ENCODE peak calls at places on chromosomes 13 and 19, in ten cellular contexts. One of them, this sample, is unnamed.

GRCh38 chr13:109939105-109939504 is 152.7 kb upstream of the IRS2 start:
- DNase-seq in right lobe of liver: no peak
- DNase-seq in cardiac muscle cell: no peak
- DNase-seq in kidney epithelial cell: no peak
- DNase-seq in CD8-positive, alpha-beta memory T cell: no peak
- DNase-seq in right atrium auricular region: no peak
- DNase-seq in neural progenitor cell: no peak
- DNase-seq in HepG2: no peak
- DNase-seq in Peyer's patch: no peak
- DNase-seq in astrocyte of the spinal cord: no peak
- DNase-seq in this sample: no peak

GRCh38 chr13:84864341-84864740 is 934.9 kb downstream of the SLITRK6 start:
- DNase-seq in right lobe of liver: no peak
- DNase-seq in cardiac muscle cell: no peak
- DNase-seq in kidney epithelial cell: no peak
- DNase-seq in CD8-positive, alpha-beta memory T cell: no peak
- DNase-seq in right atrium auricular region: no peak
- DNase-seq in neural progenitor cell: no peak
- DNase-seq in HepG2: no peak
- DNase-seq in Peyer's patch: no peak
- DNase-seq in astrocyte of the spinal cord: no peak
- DNase-seq in this sample: no peak

GRCh38 chr13:113734826-113735125 is 24.2 kb upstream of the TMEM255B start:
- DNase-seq in right lobe of liver: no peak
- DNase-seq in cardiac muscle cell: no peak
- DNase-seq in kidney epithelial cell: no peak
- DNase-seq in CD8-positive, alpha-beta memory T cell: no peak
- DNase-seq in right atrium auricular region: no peak
- DNase-seq in neural progenitor cell: no peak
- DNase-seq in HepG2: no peak
- DNase-seq in Peyer's patch: no peak
- DNase-seq in astrocyte of the spinal cord: no peak
- DNase-seq in this sample: no peak

GRCh38 chr13:50127017-50127725 is 111.9 kb downstream of the KCNRG start:
- DNase-seq in right lobe of liver: peak; percentile 68
- DNase-seq in cardiac muscle cell: peak; percentile 76
- DNase-seq in kidney epithelial cell: no peak
- DNase-seq in CD8-positive, alpha-beta memory T cell: peak; percentile 50
- DNase-seq in right atrium auricular region: no peak
- DNase-seq in neural progenitor cell: peak; percentile 75
- DNase-seq in HepG2: no peak
- DNase-seq in Peyer's patch: peak; percentile 65
- DNase-seq in astrocyte of the spinal cord: peak; percentile 56
- DNase-seq in this sample: peak; percentile 88

GRCh38 chr19:46904114-46905060 is 43.6 kb downstream of the ARHGAP35 start:
- DNase-seq in right lobe of liver: no peak
- DNase-seq in cardiac muscle cell: peak; percentile 90
- DNase-seq in kidney epithelial cell: no peak
- DNase-seq in CD8-positive, alpha-beta memory T cell: no peak
- DNase-seq in right atrium auricular region: peak; percentile 63
- DNase-seq in neural progenitor cell: no peak
- DNase-seq in HepG2: no peak
- DNase-seq in Peyer's patch: no peak
- DNase-seq in astrocyte of the spinal cord: peak; percentile 58
- DNase-seq in this sample: peak; percentile 89

GRCh38 chr13:50353651-50354415 is 338.6 kb downstream of the KCNRG start:
- DNase-seq in right lobe of liver: no peak
- DNase-seq in cardiac muscle cell: peak; percentile 14
- DNase-seq in kidney epithelial cell: no peak
- DNase-seq in CD8-positive, alpha-beta memory T cell: no peak
- DNase-seq in right atrium auricular region: no peak
- DNase-seq in neural progenitor cell: no peak
- DNase-seq in HepG2: no peak
- DNase-seq in Peyer's patch: no peak
- DNase-seq in astrocyte of the spinal cord: peak; percentile 75
- DNase-seq in this sample: peak; percentile 85

GRCh38 chr19:1047696-1048147 is 7.8 kb downstream of the ABCA7 start:
- DNase-seq in right lobe of liver: no peak
- DNase-seq in cardiac muscle cell: no peak
- DNase-seq in kidney epithelial cell: no peak
- DNase-seq in CD8-positive, alpha-beta memory T cell: no peak
- DNase-seq in right atrium auricular region: no peak
- DNase-seq in neural progenitor cell: no peak
- DNase-seq in HepG2: no peak
- DNase-seq in Peyer's patch: no peak
- DNase-seq in astrocyte of the spinal cord: no peak
- DNase-seq in this sample: no peak

GRCh38 chr19:4518345-4519171 is at the start of gene PLIN4:
- DNase-seq in right lobe of liver: peak; percentile 95
- DNase-seq in cardiac muscle cell: peak; percentile 94
- DNase-seq in kidney epithelial cell: no peak
- DNase-seq in CD8-positive, alpha-beta memory T cell: no peak
- DNase-seq in right atrium auricular region: peak; percentile 73
- DNase-seq in neural progenitor cell: no peak
- DNase-seq in HepG2: peak; percentile 66
- DNase-seq in Peyer's patch: no peak
- DNase-seq in astrocyte of the spinal cord: no peak
- DNase-seq in this sample: no peak

GRCh38 chr19:52658595-52658994 is 20.4 kb upstream of the ZNF83 start:
- DNase-seq in right lobe of liver: no peak
- DNase-seq in cardiac muscle cell: no peak
- DNase-seq in kidney epithelial cell: no peak
- DNase-seq in CD8-positive, alpha-beta memory T cell: no peak
- DNase-seq in right atrium auricular region: no peak
- DNase-seq in neural progenitor cell: no peak
- DNase-seq in HepG2: peak; percentile 56
- DNase-seq in Peyer's patch: no peak
- DNase-seq in astrocyte of the spinal cord: no peak
- DNase-seq in this sample: no peak

DNA sequence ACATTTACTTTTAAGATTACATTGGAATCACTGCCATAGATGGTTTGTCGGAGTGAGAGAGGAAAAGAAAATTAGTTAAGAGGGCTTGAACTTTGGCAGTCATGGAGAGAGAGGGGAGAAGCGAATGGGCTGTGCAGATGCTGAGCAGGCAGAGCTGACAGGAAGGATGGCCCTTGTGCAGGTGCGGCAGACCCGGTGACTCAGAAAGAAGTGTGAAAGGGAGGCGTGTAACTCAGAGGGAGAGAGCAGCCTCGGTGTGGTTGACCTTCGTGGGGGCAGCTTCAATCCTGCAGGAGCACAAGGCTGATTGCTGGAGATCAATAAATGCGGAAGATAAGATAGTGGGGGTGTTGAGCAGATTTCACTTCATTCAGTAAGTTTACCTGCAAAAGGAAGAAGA is 76.9 kb downstream of the TNFSF13B start:
- DNase-seq in right lobe of liver: no peak
- DNase-seq in cardiac muscle cell: no peak
- DNase-seq in kidney epithelial cell: no peak
- DNase-seq in CD8-positive, alpha-beta memory T cell: no peak
- DNase-seq in right atrium auricular region: no peak
- DNase-seq in neural progenitor cell: no peak
- DNase-seq in HepG2: no peak
- DNase-seq in Peyer's patch: no peak
- DNase-seq in astrocyte of the spinal cord: no peak
- DNase-seq in this sample: no peak
- H3K4me3 ChIP-seq in right lobe of liver: no peak overlapping the region
- H3K4me3 ChIP-seq in cardiac muscle cell: no peak overlapping the region
- H3K4me3 ChIP-seq in kidney epithelial cell: no peak overlapping the region
- H3K4me3 ChIP-seq in CD8-positive, alpha-beta memory T cell: no peak overlapping the region
- H3K4me3 ChIP-seq in right atrium auricular region: no peak overlapping the region
- H3K4me3 ChIP-seq in neural progenitor cell: no peak overlapping the region
- H3K4me3 ChIP-seq in HepG2: no peak overlapping the region
- H3K4me3 ChIP-seq in Peyer's patch: no peak overlapping the region
- H3K4me3 ChIP-seq in astrocyte of the spinal cord: no peak overlapping the region
- H3K4me3 ChIP-seq in this sample: no peak overlapping the region

GRCh38 chr19:35125746-35126623 is 8.9 kb downstream of the LGI4 start:
- DNase-seq in right lobe of liver: no peak
- DNase-seq in cardiac muscle cell: no peak
- DNase-seq in kidney epithelial cell: no peak
- DNase-seq in CD8-positive, alpha-beta memory T cell: no peak
- DNase-seq in right atrium auricular region: no peak
- DNase-seq in neural progenitor cell: no peak
- DNase-seq in HepG2: no peak
- DNase-seq in Peyer's patch: no peak
- DNase-seq in astrocyte of the spinal cord: no peak
- DNase-seq in this sample: no peak

GRCh38 chr19:35125270-35125717 is 9.6 kb downstream of the LGI4 start:
- DNase-seq in right lobe of liver: no peak
- DNase-seq in cardiac muscle cell: no peak
- DNase-seq in kidney epithelial cell: no peak
- DNase-seq in CD8-positive, alpha-beta memory T cell: no peak
- DNase-seq in right atrium auricular region: no peak
- DNase-seq in neural progenitor cell: no peak
- DNase-seq in HepG2: no peak
- DNase-seq in Peyer's patch: no peak
- DNase-seq in astrocyte of the spinal cord: no peak
- DNase-seq in this sample: no peak

GRCh38 chr19:35127871-35128270 is 7.0 kb downstream of the LGI4 start:
- DNase-seq in right lobe of liver: no peak
- DNase-seq in cardiac muscle cell: no peak
- DNase-seq in kidney epithelial cell: no peak
- DNase-seq in CD8-positive, alpha-beta memory T cell: no peak
- DNase-seq in right atrium auricular region: no peak
- DNase-seq in neural progenitor cell: no peak
- DNase-seq in HepG2: no peak
- DNase-seq in Peyer's patch: no peak
- DNase-seq in astrocyte of the spinal cord: no peak
- DNase-seq in this sample: no peak

GRCh38 chr19:35128398-35129057 is 6.3 kb downstream of the LGI4 start:
- DNase-seq in right lobe of liver: no peak
- DNase-seq in cardiac muscle cell: no peak
- DNase-seq in kidney epithelial cell: no peak
- DNase-seq in CD8-positive, alpha-beta memory T cell: no peak
- DNase-seq in right atrium auricular region: no peak
- DNase-seq in neural progenitor cell: no peak
- DNase-seq in HepG2: no peak
- DNase-seq in Peyer's patch: no peak
- DNase-seq in astrocyte of the spinal cord: no peak
- DNase-seq in this sample: no peak

DNA sequence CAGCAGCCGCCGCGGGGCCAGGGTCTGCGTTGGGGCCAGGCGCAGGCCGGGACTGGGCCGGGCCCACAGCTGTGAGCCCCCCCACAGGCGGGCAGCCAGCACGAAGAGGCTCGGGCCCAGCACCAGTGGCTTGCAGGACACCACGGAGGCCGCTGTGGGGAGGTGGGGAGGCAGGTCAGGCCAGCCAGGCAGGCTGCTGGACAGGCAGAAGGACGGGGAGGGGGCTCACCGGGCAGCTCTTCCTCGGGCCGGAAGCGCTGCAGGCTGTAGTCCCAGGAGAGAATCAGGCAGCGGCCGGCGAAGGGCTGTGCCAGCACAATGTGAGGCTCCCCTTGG is 8.3 kb downstream of the LGI4 start:
- DNase-seq in right lobe of liver: no peak
- DNase-seq in cardiac muscle cell: peak; percentile 32
- DNase-seq in kidney epithelial cell: no peak
- DNase-seq in CD8-positive, alpha-beta memory T cell: no peak
- DNase-seq in right atrium auricular region: no peak
- DNase-seq in neural progenitor cell: peak; percentile 9
- DNase-seq in HepG2: no peak
- DNase-seq in Peyer's patch: no peak
- DNase-seq in astrocyte of the spinal cord: no peak
- DNase-seq in this sample: no peak
- H3K4me3 ChIP-seq in right lobe of liver: no peak overlapping the region
- H3K4me3 ChIP-seq in cardiac muscle cell: no peak overlapping the region
- H3K4me3 ChIP-seq in kidney epithelial cell: no peak overlapping the region
- H3K4me3 ChIP-seq in CD8-positive, alpha-beta memory T cell: no peak overlapping the region
- H3K4me3 ChIP-seq in right atrium auricular region: no peak overlapping the region
- H3K4me3 ChIP-seq in neural progenitor cell: no peak overlapping the region
- H3K4me3 ChIP-seq in HepG2: no peak overlapping the region
- H3K4me3 ChIP-seq in Peyer's patch: no peak overlapping the region
- H3K4me3 ChIP-seq in astrocyte of the spinal cord: no peak overlapping the region
- H3K4me3 ChIP-seq in this sample: no peak overlapping the region

GRCh38 chr13:76980075-76980718 is 11.7 kb upstream of the CLN5 start:
- DNase-seq in right lobe of liver: peak; percentile 81
- DNase-seq in cardiac muscle cell: peak; percentile 64
- DNase-seq in kidney epithelial cell: no peak
- DNase-seq in CD8-positive, alpha-beta memory T cell: peak; percentile 83
- DNase-seq in right atrium auricular region: peak; percentile 71
- DNase-seq in neural progenitor cell: peak; percentile 90
- DNase-seq in HepG2: peak; percentile 43
- DNase-seq in Peyer's patch: peak; percentile 75
- DNase-seq in astrocyte of the spinal cord: peak; percentile 46
- DNase-seq in this sample: peak; percentile 55
- H3K4me3 ChIP-seq in right lobe of liver: peak overlapping the region; percentile 25
- H3K4me3 ChIP-seq in cardiac muscle cell: peak overlapping the region; percentile 3
- H3K4me3 ChIP-seq in kidney epithelial cell: peak overlapping the region; percentile 15
- H3K4me3 ChIP-seq in CD8-positive, alpha-beta memory T cell: no peak overlapping the region
- H3K4me3 ChIP-seq in right atrium auricular region: no peak overlapping the region
- H3K4me3 ChIP-seq in neural progenitor cell: no peak overlapping the region
- H3K4me3 ChIP-seq in HepG2: peak overlapping the region; percentile 36
- H3K4me3 ChIP-seq in Peyer's patch: no peak overlapping the region
- H3K4me3 ChIP-seq in astrocyte of the spinal cord: peak overlapping the region; percentile 30
- H3K4me3 ChIP-seq in this sample: peak overlapping the region; percentile 69

DNA sequence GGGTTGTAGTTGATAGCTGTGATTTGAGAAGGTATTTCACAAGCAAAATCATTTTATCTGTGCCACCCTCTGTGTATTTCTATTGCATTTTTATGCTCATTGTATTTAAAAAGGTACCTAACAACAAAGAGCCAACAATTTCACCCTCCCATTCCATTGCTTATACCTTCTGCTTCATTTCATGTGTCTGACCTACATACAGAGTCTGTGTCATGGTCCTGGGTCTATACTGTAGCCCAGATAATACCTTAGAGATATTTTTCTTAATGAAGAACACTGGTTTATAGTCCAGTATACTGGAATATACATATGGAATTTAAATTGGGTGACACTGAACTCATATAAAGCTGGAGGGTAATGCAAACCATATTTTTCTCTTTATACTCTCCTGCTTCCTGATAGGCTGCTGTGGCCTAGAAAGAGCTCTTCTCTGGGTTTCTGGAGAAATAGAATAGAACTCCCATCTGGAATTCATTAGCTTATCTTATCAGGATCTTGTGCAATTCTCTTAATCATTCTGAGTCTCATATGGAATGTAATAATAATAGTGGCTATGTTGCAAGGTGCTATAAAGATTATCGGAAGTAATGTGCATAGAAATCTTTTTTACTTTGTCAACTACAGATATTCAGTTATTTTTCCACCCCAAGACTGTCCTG is 31.8 kb upstream of the SPART start:
- DNase-seq in right lobe of liver: no peak
- DNase-seq in cardiac muscle cell: peak; percentile 54
- DNase-seq in kidney epithelial cell: no peak
- DNase-seq in CD8-positive, alpha-beta memory T cell: no peak
- DNase-seq in right atrium auricular region: no peak
- DNase-seq in neural progenitor cell: no peak
- DNase-seq in HepG2: no peak
- DNase-seq in Peyer's patch: no peak
- DNase-seq in astrocyte of the spinal cord: peak; percentile 17
- DNase-seq in this sample: no peak
- H3K4me3 ChIP-seq in right lobe of liver: no peak overlapping the region
- H3K4me3 ChIP-seq in cardiac muscle cell: no peak overlapping the region
- H3K4me3 ChIP-seq in kidney epithelial cell: no peak overlapping the region
- H3K4me3 ChIP-seq in CD8-positive, alpha-beta memory T cell: no peak overlapping the region
- H3K4me3 ChIP-seq in right atrium auricular region: no peak overlapping the region
- H3K4me3 ChIP-seq in neural progenitor cell: no peak overlapping the region
- H3K4me3 ChIP-seq in HepG2: no peak overlapping the region
- H3K4me3 ChIP-seq in Peyer's patch: no peak overlapping the region
- H3K4me3 ChIP-seq in astrocyte of the spinal cord: no peak overlapping the region
- H3K4me3 ChIP-seq in this sample: no peak overlapping the region

This sample was measured in mesenchymal stem cell.